ENCODE peak calls at places on chromosomes 2 and 18, in seven cellular contexts. T, A, M, I, H, P and N are unnamed samples. For H3K9me3 and H3K4me1, the result is how much of the 10 kb centered on the place peaks cover.

GRCh38 chr2:96626553-96626942 is 11.6 kb downstream of the KANSL3 start:
- DNase-seq in I (no peak), A (no peak), T (no peak), H (no peak), M (no peak), P (no peak), N (no peak)

GRCh38 chr18:6543330-6543908 is 128.7 kb upstream of the L3MBTL4 start:
- DNase-seq in H (peak), I (no peak), A (peak), P (no peak), T (no peak), M (no peak), N (no peak)

GRCh38 chr2:109545828-109546713 is 67.7 kb downstream of the SEPTIN10 start:
- DNase-seq in M (peak), I (peak), H (peak), P (peak), T (peak), A (peak), N (peak)

GRCh38 chr2:25313711-25314513 is 27.8 kb downstream of the DNMT3A start:
- DNase-seq in H (no peak), A (no peak), P (no peak), I (no peak), M (no peak), T (no peak), N (no peak)

GRCh38 chr2:84971799-84972790 is 1.1 kb downstream of the KCMF1 start:
- DNase-seq in M (peak), T (peak), A (no peak), P (peak), H (peak), I (peak), N (peak)

GRCh38 chr2:112791019-112791418 is 6.7 kb upstream of the IL1A start:
- DNase-seq in P (no peak), H (no peak), T (no peak), M (no peak), I (no peak), A (no peak), N (no peak)

GRCh38 chr18:13452448-13452811 is 233.9 kb downstream of the LDLRAD4 start:
- DNase-seq in M (no peak), A (peak), H (peak), I (peak), T (no peak), P (no peak), N (no peak)

GRCh38 chr2:29398384-29399237 is 283.4 kb downstream of the CLIP4 start:
- DNase-seq in H (peak), T (no peak), I (no peak), A (no peak), M (no peak), P (no peak), N (no peak)

GRCh38 chr18:79738565-79739439 is 58.9 kb upstream of the KCNG2 start:
- DNase-seq in M (no peak), I (no peak), A (no peak), P (no peak), H (no peak), T (peak), N (no peak)

GRCh38 chr2:162113771-162114168 is 38.3 kb downstream of the GCG start:
- DNase-seq in M (no peak), T (no peak), P (no peak), I (peak), H (peak), A (no peak), N (no peak)

GRCh38 chr2:151278487-151278886 is 11.0 kb downstream of the NMI start:
- DNase-seq in H (no peak), I (no peak), P (no peak), A (no peak), T (no peak), M (no peak), N (no peak)

GRCh38 chr2:183998041-183998796 is 600.1 kb upstream of the ZNF804A start:
- DNase-seq in I (no peak), M (no peak), T (no peak), H (no peak), P (no peak), A (no peak), N (no peak)

GRCh38 chr18:8797206-8797605 is 91.8 kb downstream of the MTCL1 start:
- DNase-seq in T (peak), M (no peak), P (no peak), A (no peak), I (no peak), H (peak), N (no peak)

GRCh38 chr18:62249478-62250097 is 62.5 kb downstream of the RELCH start:
- DNase-seq in A (peak), H (peak), M (peak), T (peak), P (peak), I (peak), N (peak)

GRCh38 chr2:5230443-5230842 is 461.7 kb upstream of the SOX11 start:
- DNase-seq in T (no peak), A (no peak), P (no peak), M (no peak), I (no peak), H (no peak), N (no peak)

GRCh38 chr2:5234563-5234962 is 457.6 kb upstream of the SOX11 start:
- DNase-seq in M (no peak), I (no peak), A (no peak), H (no peak), P (no peak), T (no peak), N (no peak)

GRCh38 chr2:5230879-5231278 is 461.3 kb upstream of the SOX11 start:
- DNase-seq in H (no peak), A (no peak), T (no peak), I (no peak), P (no peak), M (no peak), N (no peak)

GRCh38 chr2:5227062-5227699 is 465.0 kb upstream of the SOX11 start:
- DNase-seq in H (no peak), I (no peak), P (no peak), M (no peak), A (no peak), T (no peak), N (no peak)

DNA sequence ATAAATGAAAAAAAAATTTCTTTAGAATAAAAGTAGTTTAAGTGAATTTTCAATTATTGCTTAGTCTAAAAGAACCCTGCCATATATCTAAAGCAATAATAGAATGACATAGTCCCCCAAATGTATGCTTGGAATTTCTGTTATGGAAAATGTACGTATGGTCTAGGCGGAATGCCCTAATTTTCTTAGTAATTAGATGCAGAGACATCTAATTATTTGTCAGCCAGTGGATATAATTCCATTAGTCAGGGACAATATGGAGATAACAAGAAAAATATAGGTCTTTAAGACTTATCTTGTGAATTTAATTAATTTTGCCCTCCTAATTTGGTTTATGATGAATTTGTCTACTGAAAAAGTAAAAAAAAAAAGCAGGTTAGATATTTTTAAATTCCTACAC is 460.9 kb upstream of the SOX11 start:
- DNase-seq in M (no peak), H (no peak), I (no peak), A (no peak), T (no peak), P (no peak), N (no peak)
- H3K9me3 ChIP-seq in M (under half), H (under half), I (under half), A (under half), T (under half), P (under half), N (under half)

GRCh38 chr18:2961828-2962227 is 51.1 kb downstream of the LPIN2 start:
- DNase-seq in A (no peak), I (no peak), M (no peak), P (no peak), H (peak), T (no peak), N (no peak)

GRCh38 chr18:2967357-2967756 is 45.6 kb downstream of the LPIN2 start:
- DNase-seq in T (no peak), I (no peak), A (no peak), M (no peak), H (no peak), P (no peak), N (no peak)

GRCh38 chr18:2965797-2966196 is 47.1 kb downstream of the LPIN2 start:
- DNase-seq in P (no peak), H (no peak), T (no peak), M (no peak), A (no peak), I (no peak), N (no peak)

GRCh38 chr18:2963048-2963447 is 49.9 kb downstream of the LPIN2 start:
- DNase-seq in I (no peak), H (no peak), A (no peak), T (no peak), P (peak), M (no peak), N (peak)

GRCh38 chr18:2964349-2965010 is 48.5 kb downstream of the LPIN2 start:
- DNase-seq in P (no peak), A (no peak), I (no peak), T (no peak), M (no peak), H (no peak), N (no peak)
- H3K4me1 ChIP-seq in P (half or more), A (under half), I (under half), T (half or more), M (under half), H (under half), N (half or more)

DNA sequence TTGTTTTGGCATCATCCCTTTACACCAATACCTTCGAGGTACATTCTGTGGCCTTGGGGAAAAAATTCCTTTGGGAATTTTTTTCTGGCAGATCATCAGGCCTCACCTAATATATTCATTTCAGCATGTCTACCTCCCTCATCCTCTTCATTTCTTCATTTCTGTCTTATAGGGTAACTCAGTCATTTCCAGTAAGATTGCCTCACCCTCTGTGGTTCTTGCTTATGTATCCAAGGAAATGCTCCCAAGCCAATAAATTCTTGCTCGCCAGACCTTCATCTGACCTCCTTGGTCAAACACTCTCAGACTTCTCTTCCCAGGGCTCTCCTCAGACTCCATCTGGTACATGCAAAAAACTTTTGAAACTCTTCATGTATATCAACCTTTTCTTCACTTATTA is 265.6 kb downstream of the TMX3 start:
- DNase-seq in A (no peak), M (no peak), P (no peak), T (no peak), I (no peak), H (peak), N (no peak)
- H3K9me3 ChIP-seq in A (under half), M (under half), P (under half), T (under half), I (under half), H (under half), N (under half)

DNA sequence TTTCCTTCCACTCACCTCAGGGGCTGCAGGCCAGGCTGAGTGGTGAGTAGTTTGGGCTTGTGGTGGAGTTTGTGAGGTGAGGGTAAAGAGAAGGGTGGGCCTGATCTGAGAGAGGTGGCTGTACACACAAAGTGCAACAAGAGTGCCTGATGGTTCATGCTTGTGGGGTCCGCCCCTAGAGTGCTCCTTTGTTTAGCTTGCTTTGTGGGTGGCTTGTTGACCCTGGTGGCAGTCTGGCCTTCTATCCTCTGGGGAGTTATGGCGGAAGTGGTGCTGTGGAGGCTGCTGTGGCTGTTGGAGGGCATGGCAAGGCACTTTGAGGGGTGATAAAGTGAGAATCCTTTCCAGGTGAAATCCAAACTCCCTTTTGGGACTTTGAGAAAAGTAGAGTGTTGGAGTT is 10.6 kb downstream of the UBE2F start:
- DNase-seq in P (no peak), A (no peak), T (no peak), I (no peak), H (no peak), M (no peak), N (no peak)
- H3K4me1 ChIP-seq in P (under half), A (under half), T (under half), I (under half), H (under half), M (under half), N (under half)

GRCh38 chr2:56812432-56812831 is 628.6 kb downstream of the CCDC85A start:
- DNase-seq in A (no peak), T (no peak), I (no peak), M (no peak), H (no peak), P (no peak), N (no peak)

GRCh38 chr2:56811401-56811800 is 627.6 kb downstream of the CCDC85A start:
- DNase-seq in T (no peak), H (no peak), A (no peak), M (no peak), P (no peak), I (no peak), N (no peak)

GRCh38 chr2:56813490-56813889 is 629.7 kb downstream of the CCDC85A start:
- DNase-seq in H (no peak), M (no peak), P (no peak), I (no peak), T (no peak), A (no peak), N (no peak)

DNA sequence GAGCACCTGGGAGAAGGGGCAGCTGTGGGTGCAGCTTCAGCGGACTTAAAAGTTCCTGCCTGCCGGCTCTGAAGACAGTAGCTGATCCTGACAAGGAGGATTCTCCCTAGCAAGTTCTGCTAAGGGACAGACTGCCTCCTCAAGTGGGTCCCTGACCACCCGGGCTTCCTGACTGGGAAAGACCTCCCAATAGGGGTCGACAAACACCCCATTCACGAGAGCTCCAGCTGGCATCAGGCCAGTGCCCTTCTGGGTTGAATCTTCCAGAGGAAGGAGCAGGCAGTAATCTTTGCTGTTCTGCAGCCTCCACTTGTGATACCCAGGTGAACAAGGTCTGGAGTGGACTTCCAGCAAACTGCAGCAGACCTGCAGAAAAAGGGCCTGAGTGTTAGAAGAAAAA is 632.9 kb downstream of the CCDC85A start:
- DNase-seq in M (no peak), T (no peak), I (no peak), P (no peak), H (no peak), A (no peak), N (no peak)
- H3K9me3 ChIP-seq in M (under half), T (under half), I (under half), P (under half), H (under half), A (under half), N (under half)